ENCODE peak calls at places on chromosome 13, in nine cellular contexts. Q is AG10803; V is stimulated activated CD8-positive, alpha-beta memory T cell treated with anti-CD3 and anti-CD28 coated beads, Interleukin-2, amount 100 ng/mL, for 1 hour; N is HT-29; F is MV-4-11; S is breast epithelium; T is AG09319; K is GF-D8; M is neural crest cell. U is an unnamed sample.

GRCh38 chr13:49272296-49272695 is 24.6 kb downstream of the CDADC1 start:
- DNase-seq in Q (no peak), V (no peak), N (no peak), F (no peak), S (no peak), T (no peak), K (no peak), M (no peak), U (peak)

GRCh38 chr13:108957369-108958012 is 328.1 kb downstream of the MYO16 start:
- DNase-seq in Q (peak), V (no peak), N (peak), F (no peak), S (no peak), T (peak), K (no peak), M (no peak), U (no peak)

GRCh38 chr13:38381840-38382239 is 32.2 kb downstream of the UFM1 start:
- DNase-seq in Q (no peak), V (no peak), N (no peak), F (no peak), S (no peak), T (no peak), K (no peak), M (no peak), U (no peak)

GRCh38 chr13:69970521-69970920 is 137.1 kb upstream of the ATXN8OS start:
- DNase-seq in Q (no peak), V (no peak), N (peak), F (peak), S (no peak), T (no peak), K (no peak), M (no peak), U (peak)

GRCh38 chr13:47215741-47216140 is 318.9 kb upstream of the HTR2A start:
- DNase-seq in Q (peak), V (no peak), N (no peak), F (no peak), S (no peak), T (peak), K (no peak), M (no peak), U (no peak)

GRCh38 chr13:26074706-26075105 is 22.9 kb upstream of the SHISA2 start:
- DNase-seq in Q (peak), V (no peak), N (no peak), F (no peak), S (no peak), T (peak), K (no peak), M (no peak), U (no peak)

GRCh38 chr13:36531746-36532486 is 99.6 kb downstream of the CCNA1 start:
- DNase-seq in Q (peak), V (no peak), N (no peak), F (no peak), S (no peak), T (no peak), K (peak), M (no peak), U (no peak)

GRCh38 chr13:95679722-95680121 is 2.8 kb downstream of the DNAJC3 start:
- DNase-seq in Q (no peak), V (no peak), N (no peak), F (peak), S (no peak), T (no peak), K (no peak), M (no peak), U (no peak)

GRCh38 chr13:62919491-62919890 is 1503.8 kb upstream of the PCDH20 start:
- DNase-seq in Q (no peak), V (no peak), N (no peak), F (no peak), S (no peak), T (no peak), K (no peak), M (no peak), U (no peak)

GRCh38 chr13:94073006-94073744 is 406.3 kb downstream of the DCT start:
- DNase-seq in Q (peak), V (no peak), N (no peak), F (no peak), S (no peak), T (peak), K (no peak), M (no peak), U (peak)

GRCh38 chr13:113963376-113963775 is 10.5 kb downstream of the C13orf46 start:
- DNase-seq in Q (no peak), V (no peak), N (no peak), F (no peak), S (no peak), T (no peak), K (no peak), M (no peak), U (no peak)

GRCh38 chr13:96632536-96633320 is 361.5 kb downstream of the OXGR1 start:
- DNase-seq in Q (no peak), V (no peak), N (no peak), F (no peak), S (no peak), T (no peak), K (no peak), M (no peak), U (no peak)

GRCh38 chr13:78147905-78148304 is 229.3 kb upstream of the EDNRB start:
- DNase-seq in Q (peak), V (no peak), N (no peak), F (no peak), S (no peak), T (no peak), K (no peak), M (no peak), U (no peak)

GRCh38 chr13:109819851-109820250 is 33.5 kb upstream of the IRS2 start:
- DNase-seq in Q (no peak), V (no peak), N (no peak), F (no peak), S (no peak), T (no peak), K (no peak), M (no peak), U (no peak)

GRCh38 chr13:90800082-90800746 is 547.3 kb upstream of the MIR17HG start:
- DNase-seq in Q (no peak), V (no peak), N (no peak), F (peak), S (no peak), T (no peak), K (no peak), M (no peak), U (no peak)